ENCODE peak calls at places on chromosomes 6 and 20, in ten cellular contexts. One of them, this sample, is unnamed.

GRCh38 chr20:42610070-42610469 is 579.6 kb downstream of the PTPRT start:
- DNase-seq in vagina: no peak
- DNase-seq in prostate gland: no peak
- DNase-seq in suprapubic skin: no peak
- DNase-seq in GM12891: no peak
- DNase-seq in spleen: no peak
- DNase-seq in HCT116: no peak
- DNase-seq in HL-60: no peak
- DNase-seq in transverse colon: no peak
- DNase-seq in K562: no peak
- DNase-seq in this sample: no peak

GRCh38 chr6:122454673-122455072 is 16.9 kb downstream of the SERINC1 start:
- DNase-seq in vagina: no peak
- DNase-seq in prostate gland: no peak
- DNase-seq in suprapubic skin: no peak
- DNase-seq in GM12891: no peak
- DNase-seq in spleen: no peak
- DNase-seq in HCT116: no peak
- DNase-seq in HL-60: no peak
- DNase-seq in transverse colon: no peak
- DNase-seq in K562: no peak
- DNase-seq in this sample: no peak

GRCh38 chr6:167925011-167925410 is 72.5 kb upstream of the KIF25 start:
- DNase-seq in vagina: no peak
- DNase-seq in prostate gland: no peak
- DNase-seq in suprapubic skin: no peak
- DNase-seq in GM12891: no peak
- DNase-seq in spleen: no peak
- DNase-seq in HCT116: no peak
- DNase-seq in HL-60: no peak
- DNase-seq in transverse colon: no peak
- DNase-seq in K562: no peak
- DNase-seq in this sample: no peak

GRCh38 chr6:107679457-107679856 is 144.7 kb downstream of the SCML4 start:
- DNase-seq in vagina: no peak
- DNase-seq in prostate gland: no peak
- DNase-seq in suprapubic skin: no peak
- DNase-seq in GM12891: no peak
- DNase-seq in spleen: no peak
- DNase-seq in HCT116: no peak
- DNase-seq in HL-60: no peak
- DNase-seq in transverse colon: no peak
- DNase-seq in K562: peak
- DNase-seq in this sample: no peak

GRCh38 chr20:8255945-8256632 is 124.0 kb downstream of the PLCB1 start:
- DNase-seq in vagina: no peak
- DNase-seq in prostate gland: no peak
- DNase-seq in suprapubic skin: no peak
- DNase-seq in GM12891: no peak
- DNase-seq in spleen: no peak
- DNase-seq in HCT116: no peak
- DNase-seq in HL-60: no peak
- DNase-seq in transverse colon: no peak
- DNase-seq in K562: no peak
- DNase-seq in this sample: no peak

GRCh38 chr6:112269165-112269564 is 14.8 kb upstream of the LAMA4 start:
- DNase-seq in vagina: no peak
- DNase-seq in prostate gland: no peak
- DNase-seq in suprapubic skin: no peak
- DNase-seq in GM12891: no peak
- DNase-seq in spleen: no peak
- DNase-seq in HCT116: no peak
- DNase-seq in HL-60: no peak
- DNase-seq in transverse colon: no peak
- DNase-seq in K562: no peak
- DNase-seq in this sample: no peak

GRCh38 chr6:3068329-3069223 is at the start of gene RIPK1:
- DNase-seq in vagina: no peak
- DNase-seq in prostate gland: peak
- DNase-seq in suprapubic skin: peak
- DNase-seq in GM12891: peak
- DNase-seq in spleen: peak
- DNase-seq in HCT116: peak
- DNase-seq in HL-60: peak
- DNase-seq in transverse colon: peak
- DNase-seq in K562: peak
- DNase-seq in this sample: no peak

GRCh38 chr6:117375446-117375845 is 50.3 kb downstream of the ROS1 start:
- DNase-seq in vagina: no peak
- DNase-seq in prostate gland: no peak
- DNase-seq in suprapubic skin: no peak
- DNase-seq in GM12891: no peak
- DNase-seq in spleen: no peak
- DNase-seq in HCT116: no peak
- DNase-seq in HL-60: no peak
- DNase-seq in transverse colon: no peak
- DNase-seq in K562: no peak
- DNase-seq in this sample: no peak

GRCh38 chr20:10659651-10660601 is 13.9 kb downstream of the JAG1 start:
- DNase-seq in vagina: no peak
- DNase-seq in prostate gland: no peak
- DNase-seq in suprapubic skin: peak
- DNase-seq in GM12891: no peak
- DNase-seq in spleen: no peak
- DNase-seq in HCT116: no peak
- DNase-seq in HL-60: no peak
- DNase-seq in transverse colon: peak
- DNase-seq in K562: no peak
- DNase-seq in this sample: no peak

GRCh38 chr20:58718121-58718563 is 25.5 kb downstream of the NPEPL1 start:
- DNase-seq in vagina: no peak
- DNase-seq in prostate gland: peak
- DNase-seq in suprapubic skin: no peak
- DNase-seq in GM12891: no peak
- DNase-seq in spleen: peak
- DNase-seq in HCT116: no peak
- DNase-seq in HL-60: no peak
- DNase-seq in transverse colon: peak
- DNase-seq in K562: no peak
- DNase-seq in this sample: no peak

GRCh38 chr20:62606551-62607201 is 35.6 kb upstream of the SLCO4A1 start:
- DNase-seq in vagina: no peak
- DNase-seq in prostate gland: no peak
- DNase-seq in suprapubic skin: no peak
- DNase-seq in GM12891: no peak
- DNase-seq in spleen: no peak
- DNase-seq in HCT116: no peak
- DNase-seq in HL-60: no peak
- DNase-seq in transverse colon: peak
- DNase-seq in K562: no peak
- DNase-seq in this sample: no peak
- TF ChIP-seq POLR2AphosphoS5 in vagina: no peak
- TF ChIP-seq POLR2AphosphoS5 in prostate gland: no peak
- TF ChIP-seq POLR2AphosphoS5 in suprapubic skin: no peak
- TF ChIP-seq POLR2AphosphoS5 in GM12891: no peak
- TF ChIP-seq POLR2AphosphoS5 in spleen: peak
- TF ChIP-seq POLR2AphosphoS5 in HCT116: no peak
- TF ChIP-seq POLR2AphosphoS5 in HL-60: peak
- TF ChIP-seq POLR2AphosphoS5 in transverse colon: no peak
- TF ChIP-seq POLR2AphosphoS5 in K562: no peak
- TF ChIP-seq POLR2AphosphoS5 in this sample: no peak

DNA sequence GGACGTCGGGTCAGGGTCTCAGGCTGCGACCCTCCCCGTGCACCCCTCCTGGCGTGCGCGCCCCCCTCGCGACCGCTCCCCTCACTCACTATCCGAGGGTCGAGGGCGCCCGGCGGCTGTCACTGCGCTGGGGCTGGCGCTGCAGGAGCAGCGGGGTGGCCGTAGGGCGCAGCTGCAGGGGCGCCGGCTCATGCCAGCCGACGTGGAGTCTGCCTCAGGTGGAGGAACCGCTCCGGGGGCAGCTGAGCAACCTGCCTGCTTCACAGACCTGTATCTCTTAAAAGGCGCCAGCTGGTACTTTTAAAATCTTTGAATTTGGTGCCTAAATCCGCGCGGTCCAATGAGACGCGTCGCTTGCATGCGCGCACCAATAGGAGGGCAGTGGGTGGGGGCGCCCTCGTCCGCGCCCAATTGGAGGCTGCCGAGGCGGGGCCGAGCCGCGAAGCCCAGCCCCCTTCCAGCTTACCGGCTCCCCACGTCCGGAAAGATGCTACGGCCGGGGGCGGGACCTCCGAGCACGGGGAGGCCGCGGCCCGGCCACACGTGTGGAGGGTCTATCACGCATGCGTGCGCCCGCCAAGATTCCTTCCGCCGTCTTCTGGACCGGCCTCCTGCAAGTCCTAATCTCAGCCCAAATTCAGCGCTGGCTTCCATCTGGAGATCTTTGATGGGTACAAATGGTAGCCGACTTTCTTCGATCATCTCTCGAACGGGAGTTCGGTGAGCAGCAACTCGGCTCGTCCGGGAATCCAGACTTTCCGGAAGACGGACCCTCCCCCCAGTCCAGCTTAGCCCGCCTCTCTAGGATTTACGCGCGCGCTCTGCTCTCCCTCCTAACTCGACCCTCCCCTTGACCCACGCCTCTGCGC is at the start of gene FBXO5:
- DNase-seq in vagina: peak
- DNase-seq in prostate gland: peak
- DNase-seq in suprapubic skin: peak
- DNase-seq in GM12891: peak
- DNase-seq in spleen: peak
- DNase-seq in HCT116: peak
- DNase-seq in HL-60: peak
- DNase-seq in transverse colon: peak
- DNase-seq in K562: peak
- DNase-seq in this sample: peak
- TF ChIP-seq POLR2AphosphoS5 in vagina: no peak
- TF ChIP-seq POLR2AphosphoS5 in prostate gland: no peak
- TF ChIP-seq POLR2AphosphoS5 in suprapubic skin: peak
- TF ChIP-seq POLR2AphosphoS5 in GM12891: peak
- TF ChIP-seq POLR2AphosphoS5 in spleen: no peak
- TF ChIP-seq POLR2AphosphoS5 in HCT116: peak
- TF ChIP-seq POLR2AphosphoS5 in HL-60: peak
- TF ChIP-seq POLR2AphosphoS5 in transverse colon: no peak
- TF ChIP-seq POLR2AphosphoS5 in K562: peak
- TF ChIP-seq POLR2AphosphoS5 in this sample: peak

DNA sequence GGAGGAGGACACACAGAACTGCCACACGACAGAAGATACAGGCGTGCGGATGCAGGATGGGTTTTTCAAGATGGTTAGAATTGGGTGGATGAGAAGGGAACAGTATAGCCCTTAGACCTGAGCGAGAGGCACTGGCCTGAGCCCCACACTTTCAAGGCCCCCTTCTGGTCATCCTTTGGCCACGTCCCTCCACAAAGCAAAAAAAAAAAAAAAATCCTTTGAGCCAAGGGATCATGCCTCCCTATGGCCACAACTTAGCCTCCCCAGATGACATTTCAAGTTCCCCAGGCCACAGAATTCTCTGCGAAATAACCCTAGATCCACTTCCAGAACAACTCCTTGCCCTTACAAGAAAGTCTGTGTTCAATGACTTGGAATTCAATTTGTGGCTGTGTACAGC is 30.4 kb downstream of the ELOVL2 start:
- DNase-seq in vagina: no peak
- DNase-seq in prostate gland: no peak
- DNase-seq in suprapubic skin: no peak
- DNase-seq in GM12891: no peak
- DNase-seq in spleen: no peak
- DNase-seq in HCT116: no peak
- DNase-seq in HL-60: no peak
- DNase-seq in transverse colon: no peak
- DNase-seq in K562: no peak
- DNase-seq in this sample: no peak
- TF ChIP-seq POLR2AphosphoS5 in vagina: no peak
- TF ChIP-seq POLR2AphosphoS5 in prostate gland: no peak
- TF ChIP-seq POLR2AphosphoS5 in suprapubic skin: no peak
- TF ChIP-seq POLR2AphosphoS5 in GM12891: no peak
- TF ChIP-seq POLR2AphosphoS5 in spleen: no peak
- TF ChIP-seq POLR2AphosphoS5 in HCT116: no peak
- TF ChIP-seq POLR2AphosphoS5 in HL-60: no peak
- TF ChIP-seq POLR2AphosphoS5 in transverse colon: no peak
- TF ChIP-seq POLR2AphosphoS5 in K562: no peak
- TF ChIP-seq POLR2AphosphoS5 in this sample: no peak

DNA sequence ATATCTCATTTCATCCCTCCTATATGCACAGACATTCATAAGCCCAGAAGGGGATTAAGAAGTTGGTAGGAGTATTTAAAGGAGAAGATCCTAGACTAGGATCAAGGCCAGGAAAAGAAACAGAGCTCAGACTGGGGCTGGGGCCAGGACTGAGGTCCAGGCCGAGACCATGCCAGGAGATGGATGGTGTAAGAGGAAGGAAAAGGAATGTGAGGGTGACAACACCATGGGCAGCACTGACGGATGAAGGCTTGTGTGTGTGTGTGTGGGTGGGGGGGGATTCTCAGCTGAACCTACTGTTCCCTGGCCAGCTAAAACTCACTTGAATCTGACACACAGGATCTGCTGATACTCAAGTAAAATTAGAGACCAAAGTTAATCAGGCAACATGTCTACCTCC is 182.1 kb downstream of the KIF6 start:
- DNase-seq in vagina: no peak
- DNase-seq in prostate gland: no peak
- DNase-seq in suprapubic skin: peak
- DNase-seq in GM12891: no peak
- DNase-seq in spleen: no peak
- DNase-seq in HCT116: no peak
- DNase-seq in HL-60: no peak
- DNase-seq in transverse colon: peak
- DNase-seq in K562: no peak
- DNase-seq in this sample: no peak
- TF ChIP-seq POLR2AphosphoS5 in vagina: no peak
- TF ChIP-seq POLR2AphosphoS5 in prostate gland: no peak
- TF ChIP-seq POLR2AphosphoS5 in suprapubic skin: peak
- TF ChIP-seq POLR2AphosphoS5 in GM12891: no peak
- TF ChIP-seq POLR2AphosphoS5 in spleen: no peak
- TF ChIP-seq POLR2AphosphoS5 in HCT116: no peak
- TF ChIP-seq POLR2AphosphoS5 in HL-60: no peak
- TF ChIP-seq POLR2AphosphoS5 in transverse colon: no peak
- TF ChIP-seq POLR2AphosphoS5 in K562: no peak
- TF ChIP-seq POLR2AphosphoS5 in this sample: no peak